ENCODE peak calls at places on chromosomes 13 and 19, in eight cellular contexts. N, E, B, F, U, K, S and X are unnamed samples.

GRCh38 chr19:46271488-46272197 is 25.2 kb upstream of the HIF3A start:
- DNase-seq in N (peak), E (no peak), B (no peak), F (no peak), U (no peak), K (no peak), S (peak), X (no peak)

GRCh38 chr13:75391432-75392100 is 90.4 kb downstream of the TBC1D4 start:
- DNase-seq in N (no peak), E (no peak), B (no peak), F (no peak), U (no peak), K (no peak), S (no peak), X (no peak)

GRCh38 chr19:5967994-5968430 is 9.9 kb downstream of the RANBP3 start:
- DNase-seq in N (peak), E (peak), B (peak), F (peak), U (no peak), K (peak), S (peak), X (no peak)

GRCh38 chr19:46391296-46392251 is 21.8 kb downstream of the CCDC8 start:
- DNase-seq in N (no peak), E (no peak), B (no peak), F (no peak), U (no peak), K (no peak), S (no peak), X (no peak)

GRCh38 chr13:20160346-20161274 is at the start of gene GJA3:
- DNase-seq in N (peak), E (peak), B (no peak), F (no peak), U (peak), K (no peak), S (no peak), X (no peak)

GRCh38 chr13:42334329-42334706 is 62.4 kb downstream of the AKAP11 start:
- DNase-seq in N (no peak), E (no peak), B (no peak), F (no peak), U (no peak), K (no peak), S (no peak), X (no peak)

GRCh38 chr19:40110570-40110969 is 19.8 kb upstream of the ZNF780A start:
- DNase-seq in N (no peak), E (no peak), B (no peak), F (no peak), U (no peak), K (no peak), S (no peak), X (no peak)

GRCh38 chr13:64154514-64154913 is 2738.9 kb upstream of the PCDH20 start:
- DNase-seq in N (no peak), E (no peak), B (no peak), F (no peak), U (no peak), K (peak), S (no peak), X (no peak)

GRCh38 chr13:97332725-97333124 is 101.2 kb upstream of the RAP2A start:
- DNase-seq in N (no peak), E (no peak), B (no peak), F (no peak), U (no peak), K (no peak), S (no peak), X (no peak)

GRCh38 chr19:2922987-2923386 is 21.8 kb downstream of the ZNF77 start:
- DNase-seq in N (no peak), E (no peak), B (no peak), F (no peak), U (no peak), K (no peak), S (no peak), X (no peak)

GRCh38 chr13:34030782-34031181 is 212.8 kb downstream of the RFC3 start:
- DNase-seq in N (no peak), E (no peak), B (no peak), F (no peak), U (no peak), K (no peak), S (no peak), X (no peak)

GRCh38 chr19:29107831-29108230 is 105.1 kb downstream of the UQCRFS1 start:
- DNase-seq in N (no peak), E (no peak), B (no peak), F (no peak), U (no peak), K (no peak), S (no peak), X (no peak)

GRCh38 chr19:20969898-20970297 is 46.8 kb downstream of the ZNF85 start:
- DNase-seq in N (no peak), E (no peak), B (no peak), F (no peak), U (no peak), K (no peak), S (no peak), X (no peak)

GRCh38 chr13:30652746-30653145 is 35.0 kb downstream of the USPL1 start:
- DNase-seq in N (no peak), E (no peak), B (no peak), F (no peak), U (no peak), K (no peak), S (no peak), X (no peak)

GRCh38 chr19:44988896-44989563 is 12.2 kb upstream of the RELB start:
- DNase-seq in N (peak), E (peak), B (peak), F (peak), U (peak), K (peak), S (peak), X (no peak)

GRCh38 chr19:14363203-14364097 is 17.8 kb upstream of the ADGRE5 start:
- DNase-seq in N (peak), E (peak), B (no peak), F (peak), U (peak), K (no peak), S (peak), X (no peak)

GRCh38 chr13:57632276-57633140 is 964 bp downstream of the PCDH17 start:
- DNase-seq in N (no peak), E (no peak), B (no peak), F (peak), U (no peak), K (no peak), S (no peak), X (peak)

GRCh38 chr13:38880397-38880796 is 110.2 kb downstream of the STOML3 start:
- DNase-seq in N (no peak), E (no peak), B (no peak), F (no peak), U (no peak), K (no peak), S (no peak), X (no peak)

GRCh38 chr19:41405776-41406175 is 8.2 kb downstream of the BCKDHA start:
- DNase-seq in N (no peak), E (peak), B (no peak), F (no peak), U (no peak), K (no peak), S (no peak), X (no peak)

GRCh38 chr13:29901714-29902631 is 51.6 kb upstream of the UBL3 start:
- DNase-seq in N (no peak), E (peak), B (no peak), F (no peak), U (no peak), K (peak), S (peak), X (no peak)

GRCh38 chr13:52925221-52925620 is 76.8 kb upstream of the PCDH8 start:
- DNase-seq in N (no peak), E (peak), B (no peak), F (no peak), U (no peak), K (no peak), S (no peak), X (no peak)

GRCh38 chr13:20814224-20814910 is 40.6 kb upstream of the EEF1AKMT1 start:
- DNase-seq in N (no peak), E (peak), B (peak), F (no peak), U (no peak), K (peak), S (peak), X (no peak)

GRCh38 chr13:53098455-53098854 is 69.8 kb downstream of the OLFM4 start:
- DNase-seq in N (no peak), E (no peak), B (no peak), F (no peak), U (no peak), K (no peak), S (no peak), X (no peak)

GRCh38 chr13:21014666-21015170 is 46.7 kb downstream of the LATS2 start:
- DNase-seq in N (no peak), E (peak), B (no peak), F (no peak), U (no peak), K (peak), S (peak), X (no peak)

GRCh38 chr19:16326401-16327130 is 1.9 kb downstream of the KLF2 start:
- DNase-seq in N (peak), E (no peak), B (no peak), F (no peak), U (peak), K (no peak), S (no peak), X (no peak)

GRCh38 chr13:101915755-101916107 is 463.3 kb downstream of the ITGBL1 start:
- DNase-seq in N (no peak), E (no peak), B (no peak), F (no peak), U (no peak), K (no peak), S (no peak), X (no peak)

GRCh38 chr19:41327499-41328156 is 17.7 kb downstream of the CCDC97 start:
- DNase-seq in N (peak), E (peak), B (no peak), F (no peak), U (peak), K (no peak), S (no peak), X (peak)

GRCh38 chr13:25738342-25738771 is 313.5 kb downstream of the SHISA2 start:
- DNase-seq in N (no peak), E (no peak), B (no peak), F (no peak), U (no peak), K (no peak), S (peak), X (no peak)

GRCh38 chr13:90686438-90686837 is 661.0 kb upstream of the MIR17HG start:
- DNase-seq in N (no peak), E (no peak), B (no peak), F (no peak), U (no peak), K (no peak), S (peak), X (no peak)

GRCh38 chr19:2428756-2429711 is 1.6 kb upstream of the TIMM13 start:
- DNase-seq in N (no peak), E (no peak), B (no peak), F (no peak), U (no peak), K (no peak), S (no peak), X (no peak)

GRCh38 chr19:11949201-11949600 is 15.6 kb upstream of the ZNF763 start:
- DNase-seq in N (peak), E (no peak), B (no peak), F (no peak), U (no peak), K (no peak), S (no peak), X (no peak)

GRCh38 chr19:19343016-19343362 is 22.4 kb downstream of the MAU2 start:
- DNase-seq in N (no peak), E (no peak), B (no peak), F (no peak), U (no peak), K (no peak), S (no peak), X (no peak)
- TF ChIP-seq CTCF in N (no peak), E (peak), B (no peak), F (peak), U (no peak), K (no peak), S (no peak), X (no peak)

DNA sequence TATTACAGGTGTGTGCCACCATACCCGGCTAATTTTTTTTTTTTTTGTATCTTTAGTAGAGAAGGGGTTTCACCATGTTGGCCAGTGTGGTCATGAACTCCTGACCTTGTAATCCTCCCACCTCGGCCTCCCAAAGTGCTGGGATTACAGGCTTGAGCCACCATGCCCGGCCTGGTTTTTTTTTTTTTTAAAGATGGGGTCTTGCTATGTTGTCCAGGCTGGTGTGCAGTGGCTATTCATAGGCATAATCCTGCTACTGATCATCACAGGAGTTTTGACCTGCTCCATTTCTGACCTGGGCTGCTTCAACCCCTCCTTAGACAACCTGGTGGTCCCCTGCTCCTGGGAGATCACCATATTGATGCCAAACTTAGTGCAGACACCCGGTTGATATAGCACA is 9.7 kb downstream of the PLAUR start:
- DNase-seq in N (no peak), E (no peak), B (no peak), F (no peak), U (no peak), K (no peak), S (no peak), X (no peak)
- TF ChIP-seq CTCF in N (no peak), E (no peak), B (no peak), F (no peak), U (no peak), K (no peak), S (no peak), X (no peak)

GRCh38 chr13:112772929-112773328 is 83.1 kb downstream of the ATP11A start:
- DNase-seq in N (no peak), E (no peak), B (no peak), F (no peak), U (no peak), K (no peak), S (no peak), X (peak)

GRCh38 chr13:112773601-112774447 is 84.0 kb downstream of the ATP11A start:
- DNase-seq in N (no peak), E (no peak), B (no peak), F (no peak), U (no peak), K (no peak), S (no peak), X (peak)

GRCh38 chr13:112775791-112776279 is 86.0 kb downstream of the ATP11A start:
- DNase-seq in N (no peak), E (no peak), B (no peak), F (no peak), U (no peak), K (no peak), S (no peak), X (peak)

GRCh38 chr13:112774829-112775565 is 85.2 kb downstream of the ATP11A start:
- DNase-seq in N (no peak), E (no peak), B (no peak), F (no peak), U (no peak), K (no peak), S (no peak), X (no peak)

GRCh38 chr13:112774448-112774792 is 84.6 kb downstream of the ATP11A start:
- DNase-seq in N (no peak), E (no peak), B (no peak), F (no peak), U (no peak), K (no peak), S (no peak), X (no peak)
- TF ChIP-seq CTCF in N (no peak), E (no peak), B (no peak), F (no peak), U (no peak), K (no peak), S (no peak), X (no peak)

GRCh38 chr13:111122056-111122455 is 6.9 kb downstream of the ARHGEF7 start:
- DNase-seq in N (no peak), E (no peak), B (no peak), F (no peak), U (no peak), K (no peak), S (no peak), X (no peak)
- TF ChIP-seq CTCF in N (no peak), E (no peak), B (no peak), F (no peak), U (no peak), K (no peak), S (no peak), X (no peak)